ENCODE peak calls at places on chromosomes 4 and X, in four cellular contexts. One of them, this sample, is unnamed. For H3K4me1, the result is how much of the 10 kb centered on the place peaks cover.

GRCh38 chr4:145865274-145865941 is 73.2 kb downstream of the ZNF827 start:
- ATAC-seq in CD8-positive, alpha-beta T cell: no peak
- ATAC-seq in aorta: no peak
- ATAC-seq in right lobe of liver: no peak
- ATAC-seq in this sample: no peak

GRCh38 chr4:52244773-52245360 is 193.8 kb downstream of the SPATA18 start:
- ATAC-seq in CD8-positive, alpha-beta T cell: no peak
- ATAC-seq in aorta: peak
- ATAC-seq in right lobe of liver: no peak
- ATAC-seq in this sample: no peak

GRCh38 chr4:108100827-108101226 is 67.9 kb downstream of the LEF1 start:
- ATAC-seq in CD8-positive, alpha-beta T cell: peak
- ATAC-seq in aorta: no peak
- ATAC-seq in right lobe of liver: no peak
- ATAC-seq in this sample: no peak

GRCh38 chr4:4712800-4713528 is 146.5 kb upstream of the MSX1 start:
- ATAC-seq in CD8-positive, alpha-beta T cell: no peak
- ATAC-seq in aorta: no peak
- ATAC-seq in right lobe of liver: no peak
- ATAC-seq in this sample: no peak

GRCh38 chr4:145609494-145610427 is 9.4 kb upstream of the MMAA start:
- ATAC-seq in CD8-positive, alpha-beta T cell: peak
- ATAC-seq in aorta: peak
- ATAC-seq in right lobe of liver: peak
- ATAC-seq in this sample: peak

GRCh38 chr4:23881674-23882337 is 8.0 kb downstream of the PPARGC1A start:
- ATAC-seq in CD8-positive, alpha-beta T cell: no peak
- ATAC-seq in aorta: no peak
- ATAC-seq in right lobe of liver: peak
- ATAC-seq in this sample: no peak

GRCh38 chr4:164012396-164013027 is 518.0 kb downstream of the TMA16 start:
- ATAC-seq in CD8-positive, alpha-beta T cell: no peak
- ATAC-seq in aorta: peak
- ATAC-seq in right lobe of liver: no peak
- ATAC-seq in this sample: no peak

GRCh38 chr4:45199736-45200135 is 473.4 kb upstream of the GNPDA2 start:
- ATAC-seq in CD8-positive, alpha-beta T cell: no peak
- ATAC-seq in aorta: no peak
- ATAC-seq in right lobe of liver: no peak
- ATAC-seq in this sample: no peak

GRCh38 chrX:148567779-148568178 is 67.4 kb downstream of the AFF2 start:
- ATAC-seq in CD8-positive, alpha-beta T cell: no peak
- ATAC-seq in aorta: no peak
- ATAC-seq in right lobe of liver: no peak
- ATAC-seq in this sample: no peak

GRCh38 chr4:153887217-153887616 is 98.3 kb upstream of the SFRP2 start:
- ATAC-seq in CD8-positive, alpha-beta T cell: no peak
- ATAC-seq in aorta: no peak
- ATAC-seq in right lobe of liver: no peak
- ATAC-seq in this sample: peak

GRCh38 chr4:98568896-98569663 is 89.3 kb downstream of the TSPAN5 start:
- ATAC-seq in CD8-positive, alpha-beta T cell: no peak
- ATAC-seq in aorta: no peak
- ATAC-seq in right lobe of liver: no peak
- ATAC-seq in this sample: no peak

GRCh38 chrX:19303216-19303880 is 40.4 kb upstream of the PDHA1 start:
- ATAC-seq in CD8-positive, alpha-beta T cell: no peak
- ATAC-seq in aorta: peak
- ATAC-seq in right lobe of liver: no peak
- ATAC-seq in this sample: peak

GRCh38 chr4:185564355-185564754 is 29.0 kb upstream of the PDLIM3 start:
- ATAC-seq in CD8-positive, alpha-beta T cell: no peak
- ATAC-seq in aorta: no peak
- ATAC-seq in right lobe of liver: no peak
- ATAC-seq in this sample: no peak

GRCh38 chr4:55103224-55103623 is 22.2 kb downstream of the KDR start:
- ATAC-seq in CD8-positive, alpha-beta T cell: no peak
- ATAC-seq in aorta: peak
- ATAC-seq in right lobe of liver: no peak
- ATAC-seq in this sample: no peak

GRCh38 chr4:31362756-31363155 is 642.6 kb downstream of the PCDH7 start:
- ATAC-seq in CD8-positive, alpha-beta T cell: no peak
- ATAC-seq in aorta: no peak
- ATAC-seq in right lobe of liver: no peak
- ATAC-seq in this sample: no peak

GRCh38 chr4:53614616-53615015 is 23.3 kb upstream of the LNX1 start:
- ATAC-seq in CD8-positive, alpha-beta T cell: no peak
- ATAC-seq in aorta: no peak
- ATAC-seq in right lobe of liver: peak
- ATAC-seq in this sample: no peak

GRCh38 chrX:46574941-46575381 is 1.4 kb downstream of the CHST7 start:
- ATAC-seq in CD8-positive, alpha-beta T cell: peak
- ATAC-seq in aorta: no peak
- ATAC-seq in right lobe of liver: peak
- ATAC-seq in this sample: no peak

GRCh38 chr4:108203377-108203776 is 34.6 kb upstream of the LEF1 start:
- ATAC-seq in CD8-positive, alpha-beta T cell: no peak
- ATAC-seq in aorta: no peak
- ATAC-seq in right lobe of liver: no peak
- ATAC-seq in this sample: no peak

GRCh38 chr4:165355900-165356300 is 22.9 kb upstream of the CPE start:
- ATAC-seq in CD8-positive, alpha-beta T cell: no peak
- ATAC-seq in aorta: peak
- ATAC-seq in right lobe of liver: peak
- ATAC-seq in this sample: no peak

GRCh38 chr4:67573193-67573592 is 14.7 kb downstream of the STAP1 start:
- ATAC-seq in CD8-positive, alpha-beta T cell: no peak
- ATAC-seq in aorta: no peak
- ATAC-seq in right lobe of liver: peak
- ATAC-seq in this sample: no peak

GRCh38 chr4:55609393-55609821 is 17.4 kb upstream of the PDCL2 start:
- ATAC-seq in CD8-positive, alpha-beta T cell: no peak
- ATAC-seq in aorta: no peak
- ATAC-seq in right lobe of liver: no peak
- ATAC-seq in this sample: peak

GRCh38 chr4:77072195-77072753 is 3.5 kb downstream of the CCNI start:
- ATAC-seq in CD8-positive, alpha-beta T cell: peak
- ATAC-seq in aorta: no peak
- ATAC-seq in right lobe of liver: peak
- ATAC-seq in this sample: no peak

GRCh38 chr4:37816719-37817118 is 9.8 kb upstream of the PGM2 start:
- ATAC-seq in CD8-positive, alpha-beta T cell: no peak
- ATAC-seq in aorta: no peak
- ATAC-seq in right lobe of liver: no peak
- ATAC-seq in this sample: no peak

GRCh38 chr4:161767116-161767515 is 396.7 kb downstream of the FSTL5 start:
- ATAC-seq in CD8-positive, alpha-beta T cell: no peak
- ATAC-seq in aorta: no peak
- ATAC-seq in right lobe of liver: no peak
- ATAC-seq in this sample: no peak

GRCh38 chr4:7659429-7660175 is 224.9 kb upstream of the PSAPL1 start:
- ATAC-seq in CD8-positive, alpha-beta T cell: no peak
- ATAC-seq in aorta: no peak
- ATAC-seq in right lobe of liver: peak
- ATAC-seq in this sample: no peak

GRCh38 chrX:145630806-145631435 is 186.7 kb upstream of the SLITRK2 start:
- ATAC-seq in CD8-positive, alpha-beta T cell: no peak
- ATAC-seq in aorta: no peak
- ATAC-seq in right lobe of liver: no peak
- ATAC-seq in this sample: peak

GRCh38 chrX:26822448-26822847 is 606.5 kb downstream of the MAGEB5 start:
- ATAC-seq in CD8-positive, alpha-beta T cell: no peak
- ATAC-seq in aorta: no peak
- ATAC-seq in right lobe of liver: no peak
- ATAC-seq in this sample: no peak

GRCh38 chr4:30268370-30268769 is 451.8 kb upstream of the PCDH7 start:
- ATAC-seq in CD8-positive, alpha-beta T cell: no peak
- ATAC-seq in aorta: no peak
- ATAC-seq in right lobe of liver: no peak
- ATAC-seq in this sample: no peak

GRCh38 chrX:43975747-43976146 is 2.6 kb upstream of the NDP start:
- ATAC-seq in CD8-positive, alpha-beta T cell: no peak
- ATAC-seq in aorta: no peak
- ATAC-seq in right lobe of liver: no peak
- ATAC-seq in this sample: no peak

GRCh38 chrX:19875051-19875432 is 12.4 kb downstream of the SH3KBP1 start:
- ATAC-seq in CD8-positive, alpha-beta T cell: no peak
- ATAC-seq in aorta: no peak
- ATAC-seq in right lobe of liver: peak
- ATAC-seq in this sample: no peak

GRCh38 chr4:2059034-2059725 is at the start of gene NAT8L:
- ATAC-seq in CD8-positive, alpha-beta T cell: peak
- ATAC-seq in aorta: no peak
- ATAC-seq in right lobe of liver: peak
- ATAC-seq in this sample: no peak

GRCh38 chr4:98921292-98921691 is 7.6 kb downstream of the EIF4E start:
- ATAC-seq in CD8-positive, alpha-beta T cell: no peak
- ATAC-seq in aorta: no peak
- ATAC-seq in right lobe of liver: no peak
- ATAC-seq in this sample: no peak

GRCh38 chr4:26765515-26765914 is 95.1 kb upstream of the STIM2 start:
- ATAC-seq in CD8-positive, alpha-beta T cell: no peak
- ATAC-seq in aorta: no peak
- ATAC-seq in right lobe of liver: no peak
- ATAC-seq in this sample: no peak

GRCh38 chrX:35773958-35774564 is 24.1 kb upstream of the MAGEB16 start:
- ATAC-seq in CD8-positive, alpha-beta T cell: no peak
- ATAC-seq in aorta: no peak
- ATAC-seq in right lobe of liver: peak
- ATAC-seq in this sample: no peak

GRCh38 chr4:945274-946102 is 13.2 kb downstream of the TMEM175 start:
- ATAC-seq in CD8-positive, alpha-beta T cell: no peak
- ATAC-seq in aorta: no peak
- ATAC-seq in right lobe of liver: no peak
- ATAC-seq in this sample: no peak

GRCh38 chrX:46961097-46961496 is 48.9 kb downstream of the JADE3 start:
- ATAC-seq in CD8-positive, alpha-beta T cell: no peak
- ATAC-seq in aorta: no peak
- ATAC-seq in right lobe of liver: no peak
- ATAC-seq in this sample: no peak

GRCh38 chrX:7091923-7092322 is 55.6 kb upstream of the STS start:
- ATAC-seq in CD8-positive, alpha-beta T cell: no peak
- ATAC-seq in aorta: no peak
- ATAC-seq in right lobe of liver: peak
- ATAC-seq in this sample: no peak

GRCh38 chrX:131821945-131822622 is 201.0 kb upstream of the STK26 start:
- ATAC-seq in CD8-positive, alpha-beta T cell: no peak
- ATAC-seq in aorta: peak
- ATAC-seq in right lobe of liver: peak
- ATAC-seq in this sample: peak

GRCh38 chr4:184250795-184251679 is 33.4 kb upstream of the ENPP6 start:
- ATAC-seq in CD8-positive, alpha-beta T cell: peak
- ATAC-seq in aorta: no peak
- ATAC-seq in right lobe of liver: peak
- ATAC-seq in this sample: no peak

GRCh38 chrX:140190441-140191108 is 225.3 kb upstream of the CXorf66 start:
- ATAC-seq in CD8-positive, alpha-beta T cell: no peak
- ATAC-seq in aorta: no peak
- ATAC-seq in right lobe of liver: no peak
- ATAC-seq in this sample: no peak

GRCh38 chrX:130053236-130053635 is 57.1 kb downstream of the ELF4 start:
- ATAC-seq in CD8-positive, alpha-beta T cell: no peak
- ATAC-seq in aorta: no peak
- ATAC-seq in right lobe of liver: no peak
- ATAC-seq in this sample: no peak
- H3K4me1 ChIP-seq in CD8-positive, alpha-beta T cell: under half
- H3K4me1 ChIP-seq in aorta: under half
- H3K4me1 ChIP-seq in right lobe of liver: under half
- H3K4me1 ChIP-seq in this sample: under half

GRCh38 chr4:15917297-15917696 is 21.2 kb downstream of the FGFBP1 start:
- ATAC-seq in CD8-positive, alpha-beta T cell: no peak
- ATAC-seq in aorta: no peak
- ATAC-seq in right lobe of liver: no peak
- ATAC-seq in this sample: no peak
- H3K4me1 ChIP-seq in CD8-positive, alpha-beta T cell: under half
- H3K4me1 ChIP-seq in aorta: under half
- H3K4me1 ChIP-seq in right lobe of liver: under half
- H3K4me1 ChIP-seq in this sample: under half

GRCh38 chr4:101156619-101157310 is 190.6 kb downstream of the PPP3CA start:
- ATAC-seq in CD8-positive, alpha-beta T cell: no peak
- ATAC-seq in aorta: no peak
- ATAC-seq in right lobe of liver: no peak
- ATAC-seq in this sample: no peak
- H3K4me1 ChIP-seq in CD8-positive, alpha-beta T cell: under half
- H3K4me1 ChIP-seq in aorta: under half
- H3K4me1 ChIP-seq in right lobe of liver: under half
- H3K4me1 ChIP-seq in this sample: under half

GRCh38 chr4:156950950-156951349 is 20.6 kb downstream of the PDGFC start:
- ATAC-seq in CD8-positive, alpha-beta T cell: no peak
- ATAC-seq in aorta: no peak
- ATAC-seq in right lobe of liver: no peak
- ATAC-seq in this sample: no peak

GRCh38 chr4:156948133-156948532 is 23.5 kb downstream of the PDGFC start:
- ATAC-seq in CD8-positive, alpha-beta T cell: no peak
- ATAC-seq in aorta: no peak
- ATAC-seq in right lobe of liver: no peak
- ATAC-seq in this sample: no peak

GRCh38 chr4:156948738-156949137 is 22.9 kb downstream of the PDGFC start:
- ATAC-seq in CD8-positive, alpha-beta T cell: no peak
- ATAC-seq in aorta: no peak
- ATAC-seq in right lobe of liver: no peak
- ATAC-seq in this sample: no peak

GRCh38 chr4:156949373-156949814 is 22.2 kb downstream of the PDGFC start:
- ATAC-seq in CD8-positive, alpha-beta T cell: no peak
- ATAC-seq in aorta: peak
- ATAC-seq in right lobe of liver: peak
- ATAC-seq in this sample: peak

GRCh38 chr4:156950090-156950489 is 21.5 kb downstream of the PDGFC start:
- ATAC-seq in CD8-positive, alpha-beta T cell: no peak
- ATAC-seq in aorta: no peak
- ATAC-seq in right lobe of liver: no peak
- ATAC-seq in this sample: no peak
- H3K4me1 ChIP-seq in CD8-positive, alpha-beta T cell: under half
- H3K4me1 ChIP-seq in aorta: under half
- H3K4me1 ChIP-seq in right lobe of liver: under half
- H3K4me1 ChIP-seq in this sample: under half

GRCh38 chr4:84955168-84955567 is 11.3 kb downstream of the WDFY3 start:
- ATAC-seq in CD8-positive, alpha-beta T cell: no peak
- ATAC-seq in aorta: no peak
- ATAC-seq in right lobe of liver: no peak
- ATAC-seq in this sample: no peak
- H3K4me1 ChIP-seq in CD8-positive, alpha-beta T cell: under half
- H3K4me1 ChIP-seq in aorta: under half
- H3K4me1 ChIP-seq in right lobe of liver: under half
- H3K4me1 ChIP-seq in this sample: under half